ENCODE peak calls at places on chromosomes 13 and 19, in six cellular contexts. T, U, W, F, J and B are unnamed samples.

GRCh38 chr13:103983948-103984347 is 917.7 kb upstream of the SLC10A2 start:
- DNase-seq in T (no peak), J (no peak), F (no peak), U (no peak), W (no peak), B (no peak)

GRCh38 chr19:30743702-30744101 is 371.5 kb downstream of the ZNF536 start:
- DNase-seq in T (no peak), F (no peak), J (no peak), W (no peak), U (no peak), B (no peak)

GRCh38 chr13:44237276-44237767 is 136.3 kb upstream of the SERP2 start:
- DNase-seq in W (peak; percentile 91), T (no peak), U (peak; percentile 95), J (peak; percentile 96), F (peak; percentile 43), B (peak; percentile 82)

GRCh38 chr13:66933994-66934393 is 296.1 kb downstream of the PCDH9 start:
- DNase-seq in U (peak; percentile 84), T (no peak), J (peak; percentile 48), W (no peak), F (peak; percentile 89), B (no peak)

GRCh38 chr19:58123354-58123753 is 25.3 kb upstream of the ZSCAN18 start:
- DNase-seq in J (no peak), F (no peak), U (no peak), W (no peak), T (no peak), B (no peak)

GRCh38 chr13:58994778-58995177 is 1169.0 kb downstream of the DIAPH3 start:
- DNase-seq in T (no peak), U (no peak), W (no peak), J (no peak), F (peak; percentile 2), B (no peak)

GRCh38 chr19:48856921-48857320 is 11.5 kb downstream of the PLEKHA4 start:
- DNase-seq in U (peak; percentile 31), W (no peak), F (peak; percentile 41), J (no peak), T (no peak), B (no peak)

GRCh38 chr13:93480553-93481106 is 254.0 kb downstream of the GPC6 start:
- DNase-seq in T (no peak), F (peak; percentile 56), J (no peak), W (no peak), U (no peak), B (no peak)

GRCh38 chr13:40336228-40337221 is 329.9 kb downstream of the FOXO1 start:
- DNase-seq in W (no peak), J (no peak), F (no peak), U (no peak), T (no peak), B (no peak)

GRCh38 chr19:42199440-42200115 is 17.9 kb downstream of the DEDD2 start:
- DNase-seq in U (no peak), F (no peak), T (peak; percentile 44), J (no peak), W (peak; percentile 89), B (no peak)

GRCh38 chr19:44476559-44477408 is 23.5 kb downstream of the ZNF180 start:
- DNase-seq in T (no peak), W (no peak), F (peak; percentile 7), J (peak; percentile 21), U (peak; percentile 33), B (no peak)

GRCh38 chr13:39455534-39456175 is 147.3 kb downstream of the LHFPL6 start:
- DNase-seq in U (no peak), W (no peak), J (no peak), F (no peak), T (no peak), B (no peak)

GRCh38 chr13:63605403-63605802 is 2189.8 kb upstream of the PCDH20 start:
- DNase-seq in J (no peak), T (no peak), W (no peak), F (no peak), U (no peak), B (no peak)

GRCh38 chr19:34309368-34310138 is 55.2 kb downstream of the GARRE1 start:
- DNase-seq in F (no peak), W (no peak), T (no peak), U (no peak), J (no peak), B (no peak)

GRCh38 chr19:54905908-54906511 is at the start of gene NCR1:
- DNase-seq in W (no peak), F (no peak), J (no peak), T (no peak), U (no peak), B (no peak)

GRCh38 chr19:18172331-18173053 is 1.1 kb upstream of the IFI30 start:
- DNase-seq in J (no peak), W (no peak), U (no peak), T (no peak), F (no peak), B (no peak)

GRCh38 chr19:18153555-18154134 is 682 bp downstream of the PIK3R2 start:
- DNase-seq in W (no peak), J (no peak), T (no peak), U (no peak), F (no peak), B (no peak)

GRCh38 chr13:59746291-59746962 is 417.3 kb downstream of the DIAPH3 start:
- DNase-seq in U (peak; percentile 47), J (peak; percentile 58), W (no peak), T (no peak), F (peak; percentile 2), B (no peak)

GRCh38 chr19:39308531-39309304 is 11.9 kb downstream of the LRFN1 start:
- DNase-seq in U (no peak), T (no peak), W (peak; percentile 68), F (no peak), J (no peak), B (no peak)

GRCh38 chr13:113224486-113224885 is 15.1 kb downstream of the CUL4A start:
- DNase-seq in F (no peak), T (no peak), W (no peak), U (no peak), J (no peak), B (no peak)

GRCh38 chr19:43906774-43907173 is 28.3 kb downstream of the ZNF45 start:
- DNase-seq in W (no peak), J (no peak), T (no peak), U (no peak), F (no peak), B (no peak)

GRCh38 chr13:53781941-53782340 is 753.3 kb downstream of the OLFM4 start:
- DNase-seq in J (no peak), T (no peak), F (peak; percentile 10), W (no peak), U (no peak), B (no peak)

GRCh38 chr19:17352608-17353280 is 15.4 kb downstream of the GTPBP3 start:
- DNase-seq in T (no peak), W (no peak), U (no peak), F (no peak), J (no peak), B (no peak)

GRCh38 chr13:107375701-107376350 is 807.9 kb upstream of the ARGLU1 start:
- DNase-seq in W (no peak), U (peak; percentile 9), T (no peak), F (no peak), J (no peak), B (no peak)

GRCh38 chr13:108283110-108283509 is 13.6 kb downstream of the TNFSF13B start:
- DNase-seq in W (no peak), F (peak; percentile 31), T (no peak), J (peak; percentile 41), U (no peak), B (no peak)

GRCh38 chr13:50693755-50694154 is 149.7 kb downstream of the DLEU7 start:
- DNase-seq in W (no peak), J (peak; percentile 55), F (no peak), U (peak; percentile 58), T (no peak), B (no peak)

GRCh38 chr19:39113199-39113598 is 12.4 kb upstream of the PAK4 start:
- DNase-seq in J (no peak), T (no peak), U (no peak), W (no peak), F (no peak), B (no peak)

DNA sequence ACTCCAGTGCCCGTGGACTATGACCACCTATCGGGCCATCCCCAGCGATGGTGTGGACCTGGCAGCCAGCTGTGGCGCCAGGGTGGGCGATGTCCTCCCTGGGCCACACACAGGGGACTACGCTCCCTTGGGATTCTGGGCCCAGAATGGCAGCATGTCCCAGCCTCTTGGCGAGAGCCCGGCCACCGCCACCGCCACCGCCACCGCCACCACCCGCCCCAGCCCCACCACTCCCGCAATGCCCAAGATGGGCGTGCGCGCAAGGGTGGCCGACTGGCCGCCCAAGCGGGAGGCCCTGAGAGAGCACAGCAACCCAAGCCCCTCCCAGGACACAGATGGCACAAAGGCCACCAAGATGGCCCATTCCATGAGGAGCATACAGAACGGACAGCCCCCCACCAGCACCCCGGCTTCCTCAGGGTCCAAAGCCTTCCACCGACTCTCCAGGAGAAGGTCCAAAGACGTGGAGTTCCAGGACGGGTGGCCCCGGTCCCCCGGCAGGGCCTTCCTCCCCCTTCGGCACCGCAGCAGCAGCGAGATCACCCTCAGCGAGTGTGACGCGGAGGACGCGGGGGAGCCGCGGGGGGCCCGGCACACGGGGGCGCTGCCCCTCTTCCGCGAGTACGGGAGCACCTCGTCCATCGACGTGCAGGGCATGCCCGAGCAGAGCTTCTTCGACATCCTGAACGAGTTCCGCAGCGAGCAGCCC is 142.3 kb downstream of the DPF1 start:
- DNase-seq in F (no peak), T (no peak), W (no peak), J (no peak), U (no peak), B (no peak)
- TF ChIP-seq CTCF in F (no peak), T (no peak), W (no peak), J (no peak), U (no peak), B (no peak)

GRCh38 chr19:708154-709141 is at the start of gene PALM:
- DNase-seq in F (peak; percentile 15), J (no peak), U (no peak), T (no peak), W (no peak), B (no peak)
- TF ChIP-seq CTCF in F (no peak), J (no peak), U (no peak), T (no peak), W (no peak), B (no peak)

GRCh38 chr13:75569576-75569975 is 20.0 kb downstream of the UCHL3 start:
- DNase-seq in T (no peak), J (no peak), U (no peak), F (no peak), W (no peak), B (no peak)

GRCh38 chr13:75566658-75567057 is 17.1 kb downstream of the UCHL3 start:
- DNase-seq in W (no peak), U (peak; percentile 67), T (no peak), J (peak; percentile 78), F (peak; percentile 64), B (no peak)
- TF ChIP-seq CTCF in W (no peak), U (peak; percentile 45), T (no peak), J (peak; percentile 56), F (peak; percentile 57), B (no peak)

GRCh38 chr13:23778007-23778687 is 111.1 kb downstream of the MIPEP start:
- DNase-seq in J (no peak), T (no peak), W (no peak), F (no peak), U (no peak), B (no peak)
- TF ChIP-seq CTCF in J (peak; percentile 14), T (peak; percentile 12), W (no peak), F (peak; percentile 19), U (peak; percentile 25), B (peak; percentile 39)